ENCODE peak calls at places on chromosomes 1 and 21, in seven cellular contexts. One of them, this sample, is unnamed.

GRCh38 chr1:153956997-153957715 is 1.3 kb downstream of the CRTC2 start:
- DNase-seq in germinal center: no peak
- DNase-seq in hypothalamus: no peak
- DNase-seq in HuH-7.5: no peak
- DNase-seq in activated naive CD8-positive, alpha-beta T cell treated with anti-CD3 and anti-CD28 coated beads for 36 hours: no peak
- DNase-seq in lower leg skin: no peak
- DNase-seq in activated effector memory CD4-positive, alpha-beta T cell treated with Interleukin-2 at 50 U/mL for 16 hours: no peak
- DNase-seq in this sample: no peak

GRCh38 chr1:8170059-8170835 is 144.1 kb upstream of the ERRFI1 start:
- DNase-seq in lower leg skin: no peak
- DNase-seq in activated naive CD8-positive, alpha-beta T cell treated with anti-CD3 and anti-CD28 coated beads for 36 hours: no peak
- DNase-seq in germinal center: no peak
- DNase-seq in hypothalamus: no peak
- DNase-seq in HuH-7.5: no peak
- DNase-seq in activated effector memory CD4-positive, alpha-beta T cell treated with Interleukin-2 at 50 U/mL for 16 hours: no peak
- DNase-seq in this sample: no peak

GRCh38 chr1:107669996-107670395 is 295.0 kb downstream of the VAV3 start:
- DNase-seq in activated naive CD8-positive, alpha-beta T cell treated with anti-CD3 and anti-CD28 coated beads for 36 hours: no peak
- DNase-seq in HuH-7.5: no peak
- DNase-seq in hypothalamus: no peak
- DNase-seq in lower leg skin: peak
- DNase-seq in activated effector memory CD4-positive, alpha-beta T cell treated with Interleukin-2 at 50 U/mL for 16 hours: no peak
- DNase-seq in germinal center: no peak
- DNase-seq in this sample: peak

GRCh38 chr1:74686941-74687340 is 13.3 kb upstream of the ERICH3 start:
- DNase-seq in hypothalamus: no peak
- DNase-seq in activated naive CD8-positive, alpha-beta T cell treated with anti-CD3 and anti-CD28 coated beads for 36 hours: no peak
- DNase-seq in activated effector memory CD4-positive, alpha-beta T cell treated with Interleukin-2 at 50 U/mL for 16 hours: no peak
- DNase-seq in HuH-7.5: no peak
- DNase-seq in lower leg skin: no peak
- DNase-seq in germinal center: no peak
- DNase-seq in this sample: no peak

GRCh38 chr1:185244015-185244747 is 72.9 kb downstream of the IVNS1ABP start:
- DNase-seq in HuH-7.5: no peak
- DNase-seq in germinal center: no peak
- DNase-seq in activated effector memory CD4-positive, alpha-beta T cell treated with Interleukin-2 at 50 U/mL for 16 hours: peak
- DNase-seq in hypothalamus: no peak
- DNase-seq in activated naive CD8-positive, alpha-beta T cell treated with anti-CD3 and anti-CD28 coated beads for 36 hours: peak
- DNase-seq in lower leg skin: no peak
- DNase-seq in this sample: no peak

GRCh38 chr1:225642177-225642576 is 10.7 kb downstream of the ENAH start:
- DNase-seq in activated effector memory CD4-positive, alpha-beta T cell treated with Interleukin-2 at 50 U/mL for 16 hours: no peak
- DNase-seq in lower leg skin: no peak
- DNase-seq in hypothalamus: no peak
- DNase-seq in HuH-7.5: no peak
- DNase-seq in activated naive CD8-positive, alpha-beta T cell treated with anti-CD3 and anti-CD28 coated beads for 36 hours: no peak
- DNase-seq in germinal center: no peak
- DNase-seq in this sample: no peak

GRCh38 chr1:22184892-22185612 is 42.2 kb upstream of the WNT4 start:
- DNase-seq in HuH-7.5: no peak
- DNase-seq in activated effector memory CD4-positive, alpha-beta T cell treated with Interleukin-2 at 50 U/mL for 16 hours: no peak
- DNase-seq in activated naive CD8-positive, alpha-beta T cell treated with anti-CD3 and anti-CD28 coated beads for 36 hours: peak
- DNase-seq in germinal center: no peak
- DNase-seq in hypothalamus: peak
- DNase-seq in lower leg skin: no peak
- DNase-seq in this sample: peak

GRCh38 chr21:35882791-35883240 is 177.5 kb downstream of the SETD4 start:
- DNase-seq in activated effector memory CD4-positive, alpha-beta T cell treated with Interleukin-2 at 50 U/mL for 16 hours: no peak
- DNase-seq in lower leg skin: peak
- DNase-seq in germinal center: no peak
- DNase-seq in HuH-7.5: no peak
- DNase-seq in hypothalamus: no peak
- DNase-seq in activated naive CD8-positive, alpha-beta T cell treated with anti-CD3 and anti-CD28 coated beads for 36 hours: no peak
- DNase-seq in this sample: no peak

GRCh38 chr1:24193046-24193445 is 6.0 kb upstream of the IFNLR1 start:
- DNase-seq in activated effector memory CD4-positive, alpha-beta T cell treated with Interleukin-2 at 50 U/mL for 16 hours: no peak
- DNase-seq in HuH-7.5: no peak
- DNase-seq in hypothalamus: no peak
- DNase-seq in lower leg skin: no peak
- DNase-seq in germinal center: no peak
- DNase-seq in activated naive CD8-positive, alpha-beta T cell treated with anti-CD3 and anti-CD28 coated beads for 36 hours: no peak
- DNase-seq in this sample: no peak

GRCh38 chr1:220680085-220680687 is 10.0 kb upstream of the C1orf115 start:
- DNase-seq in activated effector memory CD4-positive, alpha-beta T cell treated with Interleukin-2 at 50 U/mL for 16 hours: no peak
- DNase-seq in germinal center: peak
- DNase-seq in hypothalamus: peak
- DNase-seq in activated naive CD8-positive, alpha-beta T cell treated with anti-CD3 and anti-CD28 coated beads for 36 hours: peak
- DNase-seq in HuH-7.5: no peak
- DNase-seq in lower leg skin: no peak
- DNase-seq in this sample: no peak

GRCh38 chr21:17613242-17613676 is 558 bp upstream of the BTG3 start:
- DNase-seq in HuH-7.5: peak
- DNase-seq in activated naive CD8-positive, alpha-beta T cell treated with anti-CD3 and anti-CD28 coated beads for 36 hours: no peak
- DNase-seq in germinal center: no peak
- DNase-seq in activated effector memory CD4-positive, alpha-beta T cell treated with Interleukin-2 at 50 U/mL for 16 hours: peak
- DNase-seq in lower leg skin: peak
- DNase-seq in hypothalamus: no peak
- DNase-seq in this sample: peak

This sample was measured in lower lobe of right lung.